ENCODE peak calls at places on chromosomes 11 and 22, in seven cellular contexts. One of them, this sample, is unnamed.

GRCh38 chr11:10670099-10670498 is 23.5 kb downstream of the IRAG1 start:
- DNase-seq in NCI-H1092: no peak
- DNase-seq in left cardiac atrium: no peak
- DNase-seq in effector memory CD4-positive, alpha-beta T cell: no peak
- DNase-seq in activated CD4-positive, CD25-positive, alpha-beta regulatory T cell treated with anti-CD3 and anti-CD28 coated beads, Interleukin-2, amount 50 U/mL, for 72 hours: no peak
- DNase-seq in thoracic aorta: no peak
- DNase-seq in stimulated activated CD4-positive, alpha-beta T cell treated with anti-CD3 and anti-CD28 coated beads, Interleukin-4, amount 100 ng/mL, for 48 hours: no peak
- DNase-seq in this sample: no peak

GRCh38 chr11:43930868-43931716 is 11.3 kb upstream of the C11orf96 start:
- DNase-seq in activated CD4-positive, CD25-positive, alpha-beta regulatory T cell treated with anti-CD3 and anti-CD28 coated beads, Interleukin-2, amount 50 U/mL, for 72 hours: no peak
- DNase-seq in thoracic aorta: no peak
- DNase-seq in stimulated activated CD4-positive, alpha-beta T cell treated with anti-CD3 and anti-CD28 coated beads, Interleukin-4, amount 100 ng/mL, for 48 hours: no peak
- DNase-seq in left cardiac atrium: no peak
- DNase-seq in NCI-H1092: no peak
- DNase-seq in effector memory CD4-positive, alpha-beta T cell: no peak
- DNase-seq in this sample: no peak

GRCh38 chr11:68942090-68942620 is 38.5 kb downstream of the IGHMBP2 start:
- DNase-seq in NCI-H1092: no peak
- DNase-seq in activated CD4-positive, CD25-positive, alpha-beta regulatory T cell treated with anti-CD3 and anti-CD28 coated beads, Interleukin-2, amount 50 U/mL, for 72 hours: no peak
- DNase-seq in stimulated activated CD4-positive, alpha-beta T cell treated with anti-CD3 and anti-CD28 coated beads, Interleukin-4, amount 100 ng/mL, for 48 hours: no peak
- DNase-seq in thoracic aorta: no peak
- DNase-seq in left cardiac atrium: peak; percentile 16
- DNase-seq in effector memory CD4-positive, alpha-beta T cell: no peak
- DNase-seq in this sample: peak; percentile 41

GRCh38 chr11:70378506-70379134 is 19.7 kb upstream of the CTTN start:
- DNase-seq in left cardiac atrium: no peak
- DNase-seq in stimulated activated CD4-positive, alpha-beta T cell treated with anti-CD3 and anti-CD28 coated beads, Interleukin-4, amount 100 ng/mL, for 48 hours: no peak
- DNase-seq in NCI-H1092: no peak
- DNase-seq in activated CD4-positive, CD25-positive, alpha-beta regulatory T cell treated with anti-CD3 and anti-CD28 coated beads, Interleukin-2, amount 50 U/mL, for 72 hours: no peak
- DNase-seq in thoracic aorta: no peak
- DNase-seq in effector memory CD4-positive, alpha-beta T cell: no peak
- DNase-seq in this sample: no peak

GRCh38 chr11:19676508-19677379 is 35.9 kb upstream of the NAV2 start:
- DNase-seq in activated CD4-positive, CD25-positive, alpha-beta regulatory T cell treated with anti-CD3 and anti-CD28 coated beads, Interleukin-2, amount 50 U/mL, for 72 hours: no peak
- DNase-seq in effector memory CD4-positive, alpha-beta T cell: no peak
- DNase-seq in NCI-H1092: no peak
- DNase-seq in stimulated activated CD4-positive, alpha-beta T cell treated with anti-CD3 and anti-CD28 coated beads, Interleukin-4, amount 100 ng/mL, for 48 hours: no peak
- DNase-seq in thoracic aorta: no peak
- DNase-seq in left cardiac atrium: peak; percentile 43
- DNase-seq in this sample: peak; percentile 26

GRCh38 chr11:133516845-133517244 is 15.5 kb downstream of the OPCML start:
- DNase-seq in thoracic aorta: no peak
- DNase-seq in left cardiac atrium: no peak
- DNase-seq in stimulated activated CD4-positive, alpha-beta T cell treated with anti-CD3 and anti-CD28 coated beads, Interleukin-4, amount 100 ng/mL, for 48 hours: no peak
- DNase-seq in activated CD4-positive, CD25-positive, alpha-beta regulatory T cell treated with anti-CD3 and anti-CD28 coated beads, Interleukin-2, amount 50 U/mL, for 72 hours: no peak
- DNase-seq in effector memory CD4-positive, alpha-beta T cell: no peak
- DNase-seq in NCI-H1092: no peak
- DNase-seq in this sample: no peak

GRCh38 chr11:123247498-123247799 is 52.4 kb upstream of the CLMP start:
- DNase-seq in effector memory CD4-positive, alpha-beta T cell: no peak
- DNase-seq in stimulated activated CD4-positive, alpha-beta T cell treated with anti-CD3 and anti-CD28 coated beads, Interleukin-4, amount 100 ng/mL, for 48 hours: no peak
- DNase-seq in left cardiac atrium: no peak
- DNase-seq in thoracic aorta: no peak
- DNase-seq in NCI-H1092: no peak
- DNase-seq in activated CD4-positive, CD25-positive, alpha-beta regulatory T cell treated with anti-CD3 and anti-CD28 coated beads, Interleukin-2, amount 50 U/mL, for 72 hours: no peak
- DNase-seq in this sample: no peak

GRCh38 chr11:106988151-106988806 is 30.0 kb downstream of the GUCY1A2 start:
- DNase-seq in stimulated activated CD4-positive, alpha-beta T cell treated with anti-CD3 and anti-CD28 coated beads, Interleukin-4, amount 100 ng/mL, for 48 hours: no peak
- DNase-seq in effector memory CD4-positive, alpha-beta T cell: no peak
- DNase-seq in activated CD4-positive, CD25-positive, alpha-beta regulatory T cell treated with anti-CD3 and anti-CD28 coated beads, Interleukin-2, amount 50 U/mL, for 72 hours: no peak
- DNase-seq in thoracic aorta: no peak
- DNase-seq in left cardiac atrium: no peak
- DNase-seq in NCI-H1092: no peak
- DNase-seq in this sample: no peak

GRCh38 chr11:57311109-57311936 is 13.4 kb downstream of the TNKS1BP1 start:
- DNase-seq in NCI-H1092: no peak
- DNase-seq in thoracic aorta: peak; percentile 92
- DNase-seq in effector memory CD4-positive, alpha-beta T cell: no peak
- DNase-seq in activated CD4-positive, CD25-positive, alpha-beta regulatory T cell treated with anti-CD3 and anti-CD28 coated beads, Interleukin-2, amount 50 U/mL, for 72 hours: peak; percentile 58
- DNase-seq in left cardiac atrium: peak; percentile 95
- DNase-seq in stimulated activated CD4-positive, alpha-beta T cell treated with anti-CD3 and anti-CD28 coated beads, Interleukin-4, amount 100 ng/mL, for 48 hours: peak; percentile 71
- DNase-seq in this sample: peak; percentile 76

GRCh38 chr11:106695506-106695905 is 322.8 kb downstream of the GUCY1A2 start:
- DNase-seq in thoracic aorta: no peak
- DNase-seq in activated CD4-positive, CD25-positive, alpha-beta regulatory T cell treated with anti-CD3 and anti-CD28 coated beads, Interleukin-2, amount 50 U/mL, for 72 hours: no peak
- DNase-seq in left cardiac atrium: no peak
- DNase-seq in NCI-H1092: no peak
- DNase-seq in stimulated activated CD4-positive, alpha-beta T cell treated with anti-CD3 and anti-CD28 coated beads, Interleukin-4, amount 100 ng/mL, for 48 hours: no peak
- DNase-seq in effector memory CD4-positive, alpha-beta T cell: no peak
- DNase-seq in this sample: no peak

GRCh38 chr22:22935546-22936157 is 48.0 kb downstream of the IGLL5 start:
- DNase-seq in stimulated activated CD4-positive, alpha-beta T cell treated with anti-CD3 and anti-CD28 coated beads, Interleukin-4, amount 100 ng/mL, for 48 hours: no peak
- DNase-seq in effector memory CD4-positive, alpha-beta T cell: no peak
- DNase-seq in left cardiac atrium: no peak
- DNase-seq in NCI-H1092: no peak
- DNase-seq in activated CD4-positive, CD25-positive, alpha-beta regulatory T cell treated with anti-CD3 and anti-CD28 coated beads, Interleukin-2, amount 50 U/mL, for 72 hours: no peak
- DNase-seq in thoracic aorta: no peak
- DNase-seq in this sample: no peak

GRCh38 chr11:64990222-64990918 is 6.4 kb downstream of the BATF2 start:
- DNase-seq in left cardiac atrium: peak; percentile 73
- DNase-seq in activated CD4-positive, CD25-positive, alpha-beta regulatory T cell treated with anti-CD3 and anti-CD28 coated beads, Interleukin-2, amount 50 U/mL, for 72 hours: no peak
- DNase-seq in stimulated activated CD4-positive, alpha-beta T cell treated with anti-CD3 and anti-CD28 coated beads, Interleukin-4, amount 100 ng/mL, for 48 hours: no peak
- DNase-seq in effector memory CD4-positive, alpha-beta T cell: no peak
- DNase-seq in NCI-H1092: no peak
- DNase-seq in thoracic aorta: no peak
- DNase-seq in this sample: no peak

GRCh38 chr22:44425356-44425755 is 72.7 kb downstream of the RTL6 start:
- DNase-seq in effector memory CD4-positive, alpha-beta T cell: no peak
- DNase-seq in thoracic aorta: no peak
- DNase-seq in left cardiac atrium: no peak
- DNase-seq in NCI-H1092: no peak
- DNase-seq in stimulated activated CD4-positive, alpha-beta T cell treated with anti-CD3 and anti-CD28 coated beads, Interleukin-4, amount 100 ng/mL, for 48 hours: no peak
- DNase-seq in activated CD4-positive, CD25-positive, alpha-beta regulatory T cell treated with anti-CD3 and anti-CD28 coated beads, Interleukin-2, amount 50 U/mL, for 72 hours: no peak
- DNase-seq in this sample: peak; percentile 40

GRCh38 chr22:46593211-46593676 is 26.9 kb upstream of the GRAMD4 start:
- DNase-seq in effector memory CD4-positive, alpha-beta T cell: no peak
- DNase-seq in NCI-H1092: no peak
- DNase-seq in activated CD4-positive, CD25-positive, alpha-beta regulatory T cell treated with anti-CD3 and anti-CD28 coated beads, Interleukin-2, amount 50 U/mL, for 72 hours: no peak
- DNase-seq in stimulated activated CD4-positive, alpha-beta T cell treated with anti-CD3 and anti-CD28 coated beads, Interleukin-4, amount 100 ng/mL, for 48 hours: no peak
- DNase-seq in thoracic aorta: no peak
- DNase-seq in left cardiac atrium: peak; percentile 48
- DNase-seq in this sample: no peak

GRCh38 chr11:61460474-61460881 is 30.6 kb downstream of the SDHAF2 start:
- DNase-seq in activated CD4-positive, CD25-positive, alpha-beta regulatory T cell treated with anti-CD3 and anti-CD28 coated beads, Interleukin-2, amount 50 U/mL, for 72 hours: no peak
- DNase-seq in thoracic aorta: no peak
- DNase-seq in effector memory CD4-positive, alpha-beta T cell: no peak
- DNase-seq in NCI-H1092: peak; percentile 24
- DNase-seq in left cardiac atrium: no peak
- DNase-seq in stimulated activated CD4-positive, alpha-beta T cell treated with anti-CD3 and anti-CD28 coated beads, Interleukin-4, amount 100 ng/mL, for 48 hours: no peak
- DNase-seq in this sample: no peak

GRCh38 chr11:2807276-2807681 is 78.3 kb downstream of the CDKN1C start:
- DNase-seq in NCI-H1092: peak; percentile 33
- DNase-seq in activated CD4-positive, CD25-positive, alpha-beta regulatory T cell treated with anti-CD3 and anti-CD28 coated beads, Interleukin-2, amount 50 U/mL, for 72 hours: no peak
- DNase-seq in effector memory CD4-positive, alpha-beta T cell: no peak
- DNase-seq in left cardiac atrium: peak; percentile 72
- DNase-seq in thoracic aorta: peak; percentile 39
- DNase-seq in stimulated activated CD4-positive, alpha-beta T cell treated with anti-CD3 and anti-CD28 coated beads, Interleukin-4, amount 100 ng/mL, for 48 hours: no peak
- DNase-seq in this sample: peak; percentile 54

GRCh38 chr22:49934144-49934890 is 15.9 kb downstream of the CRELD2 start:
- DNase-seq in effector memory CD4-positive, alpha-beta T cell: peak; percentile 43
- DNase-seq in left cardiac atrium: peak; percentile 77
- DNase-seq in thoracic aorta: no peak
- DNase-seq in activated CD4-positive, CD25-positive, alpha-beta regulatory T cell treated with anti-CD3 and anti-CD28 coated beads, Interleukin-2, amount 50 U/mL, for 72 hours: peak; percentile 49
- DNase-seq in NCI-H1092: no peak
- DNase-seq in stimulated activated CD4-positive, alpha-beta T cell treated with anti-CD3 and anti-CD28 coated beads, Interleukin-4, amount 100 ng/mL, for 48 hours: no peak
- DNase-seq in this sample: peak; percentile 81

This sample was measured in natural killer cell treated with Interleukin-12 subunit alpha and Interleukin-12 subunit beta and Interleukin-15 and Interleukin-18, amount 100 ng/mL, for 72 hours.